ENCODE peak calls at places on chromosome 19, in nine cellular contexts. W is naive thymus-derived CD4-positive, alpha-beta T cell; R is nephron progenitor cell; M is substantia nigra; P is frontal cortex; G is stimulated activated CD4-positive, alpha-beta T cell treated with anti-CD3 and anti-CD28 coated beads, Interleukin-1b, Interleukin-23, amount 100 ng/mL, for 24 hours; V is stimulated activated CD8-positive, alpha-beta memory T cell treated with anti-CD3 and anti-CD28 coated beads, Interleukin-12 subunit alpha, Interleukin-12 subunit beta, amount 100 ng/mL, for 1 hour; O is RPMI7951; F is NCI-H2081 treated with DMSO at 0.1 percent for 48 hours. L is an unnamed sample.

GRCh38 chr19:27792576-27793127 is 1420.3 kb downstream of the UQCRFS1 start:
- DNase-seq in W (no peak), R (no peak), M (no peak), P (no peak), G (no peak), V (no peak), O (no peak), F (no peak), L (no peak)

GRCh38 chr19:15265849-15266248 is 33.6 kb upstream of the EPHX3 start:
- DNase-seq in W (no peak), R (no peak), M (peak; percentile 42), P (peak; percentile 80), G (no peak), V (no peak), O (peak; percentile 98), F (peak; percentile 53), L (no peak)

GRCh38 chr19:10332158-10332964 is 968 bp downstream of the RAVER1 start:
- DNase-seq in W (no peak), R (no peak), M (no peak), P (no peak), G (no peak), V (no peak), O (peak; percentile 12), F (no peak), L (no peak)

GRCh38 chr19:14248578-14249011 is 42.6 kb upstream of the ADGRL1 start:
- DNase-seq in W (peak; percentile 38), R (peak; percentile 74), M (peak; percentile 33), P (peak; percentile 56), G (no peak), V (peak; percentile 19), O (peak; percentile 20), F (no peak), L (peak; percentile 64)

GRCh38 chr19:8654591-8655339 is 24.3 kb downstream of the NFILZ start:
- DNase-seq in W (peak; percentile 68), R (peak; percentile 80), M (no peak), P (no peak), G (peak; percentile 47), V (peak; percentile 54), O (peak; percentile 33), F (no peak), L (peak; percentile 66)

GRCh38 chr19:55552620-55553019 is 7.3 kb upstream of the SBK3 start:
- DNase-seq in W (no peak), R (no peak), M (no peak), P (no peak), G (no peak), V (no peak), O (peak; percentile 66), F (no peak), L (no peak)

GRCh38 chr19:1622541-1622940 is 17.3 kb upstream of the UQCR11 start:
- DNase-seq in W (no peak), R (no peak), M (no peak), P (no peak), G (no peak), V (no peak), O (no peak), F (no peak), L (no peak)

GRCh38 chr19:7869453-7869909 is 4.7 kb downstream of the PRR36 start:
- DNase-seq in W (peak; percentile 92), R (peak; percentile 79), M (no peak), P (peak; percentile 66), G (peak; percentile 51), V (peak; percentile 64), O (peak; percentile 48), F (no peak), L (peak; percentile 74)

GRCh38 chr19:15198006-15198356 is 2.8 kb downstream of the NOTCH3 start:
- DNase-seq in W (no peak), R (no peak), M (no peak), P (no peak), G (no peak), V (no peak), O (no peak), F (no peak), L (no peak)